ENCODE peak calls at places on chromosome 2, in nine cellular contexts. O is astrocyte of the spinal cord, Z is AG10803, U is body of pancreas, J is B cell, V is neural crest cell, T is pancreas, F is fibroblast of lung, Y is epithelial cell of esophagus. X is an unnamed sample.

GRCh38 chr2:169716229-169716886 is 17.3 kb upstream of the KLHL23 start:
- DNase-seq in Z (peak), T (peak), Y (no peak), F (peak), O (peak), U (peak), V (no peak), J (no peak), X (peak)

GRCh38 chr2:17976871-17977746 is 98.6 kb downstream of the KCNS3 start:
- DNase-seq in Z (peak), V (no peak), Y (peak), O (peak), T (no peak), J (no peak), U (peak), F (peak), X (peak)

GRCh38 chr2:196131384-196131861 is 40.0 kb downstream of the STK17B start:
- DNase-seq in U (no peak), Y (peak), J (peak), Z (peak), V (no peak), F (peak), O (peak), T (no peak), X (peak)

GRCh38 chr2:136060401-136060940 is 57.5 kb downstream of the CXCR4 start:
- DNase-seq in Y (no peak), T (no peak), U (no peak), Z (no peak), O (no peak), V (no peak), J (no peak), F (no peak), X (no peak)

GRCh38 chr2:199092419-199092818 is 365.3 kb downstream of the SATB2 start:
- DNase-seq in T (no peak), O (no peak), Z (no peak), U (no peak), V (no peak), Y (no peak), F (no peak), J (no peak), X (no peak)

GRCh38 chr2:239177325-239177724 is 223.5 kb downstream of the HDAC4 start:
- DNase-seq in Z (no peak), U (no peak), T (no peak), J (no peak), V (no peak), F (no peak), O (no peak), Y (no peak), X (no peak)

GRCh38 chr2:199742884-199743283 is 108.1 kb downstream of the FTCDNL1 start:
- DNase-seq in U (no peak), Y (no peak), F (no peak), T (no peak), O (no peak), V (no peak), Z (no peak), J (no peak), X (no peak)

GRCh38 chr2:62460175-62460574 is 45.8 kb downstream of the TMEM17 start:
- DNase-seq in T (no peak), J (no peak), U (no peak), V (no peak), O (no peak), F (no peak), Y (no peak), Z (no peak), X (no peak)

GRCh38 chr2:127255721-127256120 is 35.6 kb upstream of the CYP27C1 start:
- DNase-seq in Z (no peak), V (no peak), O (no peak), U (no peak), J (no peak), T (no peak), Y (no peak), F (no peak), X (no peak)

GRCh38 chr2:20241973-20242726 is 17.2 kb upstream of the SDC1 start:
- DNase-seq in O (no peak), Z (no peak), J (peak), Y (no peak), F (no peak), T (no peak), U (no peak), V (no peak), X (no peak)

GRCh38 chr2:123870877-123871276 is 154.2 kb upstream of the CNTNAP5 start:
- DNase-seq in Z (no peak), Y (no peak), O (no peak), V (no peak), F (no peak), T (no peak), U (no peak), J (no peak), X (no peak)

GRCh38 chr2:43998263-43998662 is 2.5 kb upstream of the LRPPRC start:
- DNase-seq in J (no peak), F (no peak), O (no peak), Y (no peak), Z (no peak), U (no peak), V (no peak), T (no peak), X (no peak)

GRCh38 chr2:219633276-219634065 is 6.0 kb downstream of the SLC4A3 start:
- DNase-seq in J (no peak), T (no peak), O (no peak), F (no peak), Z (no peak), V (no peak), U (no peak), Y (no peak), X (no peak)

GRCh38 chr2:231720971-231721640 is 12.8 kb downstream of the PTMA start:
- DNase-seq in Y (no peak), J (peak), Z (no peak), T (no peak), U (no peak), F (no peak), V (no peak), O (no peak), X (no peak)

GRCh38 chr2:234164499-234165409 is 114.3 kb downstream of the SPP2 start:
- DNase-seq in T (no peak), F (no peak), O (no peak), V (no peak), Y (no peak), U (no peak), J (peak), Z (no peak), X (no peak)

GRCh38 chr2:4579977-4580376 is 876.6 kb downstream of the DCDC2C start:
- DNase-seq in U (no peak), O (no peak), J (no peak), Y (no peak), T (no peak), F (no peak), V (no peak), Z (no peak), X (no peak)

GRCh38 chr2:63654959-63655358 is 66.2 kb downstream of the MDH1 start:
- DNase-seq in J (no peak), F (peak), U (no peak), T (no peak), O (peak), Y (peak), V (no peak), Z (peak), X (peak)

GRCh38 chr2:66667288-66667780 is 232.4 kb downstream of the MEIS1 start:
- DNase-seq in J (no peak), Z (no peak), V (no peak), Y (peak), U (no peak), F (no peak), T (no peak), O (no peak), X (no peak)

GRCh38 chr2:210199186-210199765 is 26.0 kb downstream of the ACADL start:
- DNase-seq in U (no peak), T (no peak), Z (peak), F (peak), Y (peak), V (no peak), O (peak), J (peak), X (peak)

GRCh38 chr2:174764281-174765063 is at the start of gene CHRNA1:
- DNase-seq in V (no peak), Y (no peak), Z (peak), U (no peak), J (no peak), O (peak), F (peak), T (no peak), X (no peak)

GRCh38 chr2:186862869-186863709 is 14.1 kb upstream of the ZSWIM2 start:
- DNase-seq in O (peak), F (peak), V (no peak), T (no peak), J (peak), U (no peak), Z (peak), Y (peak), X (peak)

GRCh38 chr2:7927694-7928093 is 754.2 kb upstream of the ID2 start:
- DNase-seq in Z (peak), O (no peak), V (no peak), F (peak), Y (no peak), T (no peak), J (no peak), U (no peak), X (no peak)

GRCh38 chr2:12397861-12398260 is 318.9 kb upstream of the TRIB2 start:
- DNase-seq in Z (peak), T (no peak), O (no peak), F (no peak), U (no peak), J (peak), V (peak), Y (peak), X (peak)

GRCh38 chr2:9140570-9141378 is 65.8 kb upstream of the ASAP2 start:
- DNase-seq in J (no peak), T (no peak), Y (no peak), Z (peak), V (no peak), O (no peak), U (no peak), F (no peak), X (no peak)

GRCh38 chr2:14773696-14774095 is 141.2 kb downstream of the LRATD1 start:
- DNase-seq in V (no peak), O (no peak), U (no peak), Y (no peak), F (no peak), J (no peak), T (no peak), Z (peak), X (no peak)

GRCh38 chr2:234770081-234770506 is 181.7 kb upstream of the SH3BP4 start:
- DNase-seq in J (no peak), Z (no peak), U (no peak), Y (no peak), V (no peak), O (peak), F (peak), T (no peak), X (peak)

GRCh38 chr2:208493186-208493585 is 86.6 kb downstream of the PTH2R start:
- DNase-seq in U (no peak), V (no peak), T (no peak), O (no peak), Y (no peak), F (no peak), J (peak), Z (no peak), X (no peak)

GRCh38 chr2:96962567-96963203 is 23.7 kb downstream of the FAM178B start:
- DNase-seq in O (no peak), T (no peak), Z (no peak), V (no peak), Y (no peak), F (no peak), U (no peak), J (no peak), X (no peak)

GRCh38 chr2:174694196-174694878 is 69.9 kb downstream of the CHRNA1 start:
- DNase-seq in F (no peak), O (no peak), Z (no peak), V (no peak), Y (peak), U (no peak), J (no peak), T (no peak), X (no peak)

GRCh38 chr2:227134591-227134990 is 29.4 kb downstream of the COL4A4 start:
- DNase-seq in O (no peak), V (no peak), Y (no peak), J (no peak), F (no peak), T (no peak), U (no peak), Z (no peak), X (peak)

GRCh38 chr2:170505631-170506270 is 209.4 kb upstream of the SP5 start:
- DNase-seq in F (peak), O (peak), T (peak), U (peak), Z (no peak), Y (no peak), J (no peak), V (no peak), X (no peak)

GRCh38 chr2:188701836-188702235 is 272.3 kb upstream of the COL3A1 start:
- DNase-seq in U (no peak), Z (peak), O (peak), Y (peak), F (peak), T (no peak), J (no peak), V (no peak), X (peak)

GRCh38 chr2:120712180-120712678 is 23.4 kb upstream of the GLI2 start:
- DNase-seq in V (no peak), Y (no peak), T (no peak), U (no peak), J (no peak), F (peak), O (no peak), Z (peak), X (no peak)

GRCh38 chr2:25309402-25309801 is 32.3 kb downstream of the DNMT3A start:
- DNase-seq in T (no peak), V (peak), J (peak), F (peak), O (peak), U (peak), Z (peak), Y (peak), X (peak)

GRCh38 chr2:8249191-8249590 is 432.7 kb upstream of the ID2 start:
- DNase-seq in F (no peak), O (no peak), U (no peak), J (no peak), T (no peak), Z (peak), Y (no peak), V (no peak), X (no peak)

DNA sequence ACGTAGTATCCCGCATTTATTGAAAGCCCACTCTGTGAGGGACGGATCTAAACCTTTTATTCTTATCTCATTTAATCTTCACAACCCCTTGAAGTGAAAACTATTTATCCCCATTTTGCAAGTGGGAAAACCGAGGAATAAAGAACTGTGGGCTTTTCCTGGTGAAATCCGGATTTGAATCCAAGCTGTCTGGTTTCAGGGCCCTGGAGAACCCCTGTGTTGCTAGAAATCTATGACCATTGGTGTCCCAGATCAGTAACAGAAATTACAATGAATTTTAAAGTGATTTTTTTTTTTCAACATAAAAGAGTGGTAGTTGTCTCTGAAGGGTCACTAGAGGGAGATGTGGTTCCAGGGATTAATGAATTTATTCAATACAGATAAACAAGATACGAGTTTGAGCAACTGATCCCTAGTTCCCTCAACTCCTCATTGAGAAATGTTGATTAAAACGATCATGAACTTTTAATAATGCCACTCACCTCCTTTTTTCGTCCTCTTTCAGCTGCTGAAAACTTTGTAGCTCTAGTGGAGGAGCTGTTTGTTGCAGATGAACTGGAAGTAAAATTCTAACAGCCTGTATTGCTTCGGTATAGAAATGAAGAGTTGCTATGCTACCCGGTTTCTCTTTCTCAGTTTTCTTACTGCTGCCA is 940 bp downstream of the XRCC5 start:
- DNase-seq in J (peak), Z (peak), V (no peak), F (peak), O (peak), U (no peak), T (no peak), Y (peak), X (peak)
- TF ChIP-seq CTCF in J (peak), Z (peak), V (peak), F (peak), O (peak), U (peak), T (peak), Y (peak), X (peak)

GRCh38 chr2:197615033-197615652 is 60.2 kb downstream of the RFTN2 start:
- DNase-seq in J (no peak), V (no peak), Y (peak), U (no peak), T (no peak), F (no peak), O (no peak), Z (no peak), X (no peak)
- TF ChIP-seq CTCF in J (no peak), V (no peak), Y (peak), U (no peak), T (no peak), F (no peak), O (no peak), Z (no peak), X (no peak)

DNA sequence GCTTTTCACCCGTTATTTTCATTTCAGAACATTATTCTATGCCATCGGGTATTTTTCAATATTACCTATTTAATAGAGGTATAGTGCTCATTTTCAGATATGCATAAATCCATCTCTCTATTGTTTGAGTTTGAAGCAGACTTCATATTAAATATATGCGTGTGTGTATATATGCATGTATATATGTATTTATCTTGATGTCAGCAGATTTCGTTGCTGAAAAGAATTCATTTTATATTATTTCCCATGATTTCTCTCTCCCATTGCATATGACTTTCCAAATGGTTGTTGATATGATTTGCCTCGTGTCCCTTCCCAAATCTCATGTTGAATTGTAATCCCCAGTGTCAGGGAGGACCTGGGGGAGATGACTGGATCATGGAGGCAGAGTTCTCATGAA is 28.6 kb upstream of the COPS8 start:
- DNase-seq in T (no peak), V (no peak), J (no peak), F (no peak), O (no peak), Z (no peak), Y (no peak), U (no peak), X (no peak)
- TF ChIP-seq CTCF in T (no peak), V (no peak), J (no peak), F (no peak), O (no peak), Z (no peak), Y (no peak), U (no peak), X (no peak)

DNA sequence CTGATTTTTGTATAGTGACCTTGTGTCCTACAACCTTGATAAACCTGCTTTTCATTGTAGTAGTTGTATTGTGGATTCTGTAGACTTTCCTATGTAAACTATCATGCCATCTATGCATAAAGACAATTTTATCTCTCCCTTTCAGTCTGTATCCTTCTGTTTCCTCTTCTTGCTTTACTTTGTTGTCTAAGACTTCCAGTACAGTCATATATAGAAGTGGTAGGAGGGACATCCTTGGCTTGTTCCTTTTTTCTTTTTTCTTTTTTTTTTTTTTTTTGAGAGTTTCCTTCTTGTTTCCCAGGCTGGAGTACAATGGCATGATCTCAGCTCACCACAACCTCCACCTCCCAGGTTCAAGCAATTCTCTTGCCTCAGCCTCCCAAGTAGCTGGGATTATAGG is 39.7 kb downstream of the UBE2F start:
- DNase-seq in Y (no peak), O (no peak), Z (no peak), U (no peak), J (no peak), V (no peak), F (no peak), T (no peak), X (no peak)
- TF ChIP-seq CTCF in Y (no peak), O (no peak), Z (no peak), U (no peak), J (no peak), V (no peak), F (no peak), T (no peak), X (no peak)

DNA sequence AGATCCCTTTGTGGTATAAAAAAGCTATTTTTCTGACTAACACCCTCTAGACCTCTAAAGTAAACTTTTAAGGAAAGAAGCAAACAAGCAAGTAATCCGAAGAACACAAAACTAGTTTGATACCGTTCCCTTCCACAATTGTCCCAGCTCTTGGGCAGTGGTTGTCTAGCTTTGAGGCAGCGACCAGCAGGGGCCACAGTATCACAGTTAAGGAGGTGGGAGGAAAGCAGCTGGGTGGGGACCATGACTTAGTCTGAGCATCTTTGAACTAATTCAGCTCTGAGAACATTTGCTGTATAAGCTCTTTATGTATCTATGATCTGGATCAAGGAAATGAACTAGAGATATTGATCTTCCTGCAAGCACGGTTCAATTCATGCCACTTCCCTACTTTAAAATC is 51.0 kb downstream of the SF3B1 start:
- DNase-seq in J (no peak), U (no peak), F (no peak), O (no peak), V (no peak), T (no peak), Y (no peak), Z (no peak), X (no peak)
- TF ChIP-seq CTCF in J (no peak), U (no peak), F (no peak), O (no peak), V (no peak), T (no peak), Y (no peak), Z (no peak), X (no peak)

DNA sequence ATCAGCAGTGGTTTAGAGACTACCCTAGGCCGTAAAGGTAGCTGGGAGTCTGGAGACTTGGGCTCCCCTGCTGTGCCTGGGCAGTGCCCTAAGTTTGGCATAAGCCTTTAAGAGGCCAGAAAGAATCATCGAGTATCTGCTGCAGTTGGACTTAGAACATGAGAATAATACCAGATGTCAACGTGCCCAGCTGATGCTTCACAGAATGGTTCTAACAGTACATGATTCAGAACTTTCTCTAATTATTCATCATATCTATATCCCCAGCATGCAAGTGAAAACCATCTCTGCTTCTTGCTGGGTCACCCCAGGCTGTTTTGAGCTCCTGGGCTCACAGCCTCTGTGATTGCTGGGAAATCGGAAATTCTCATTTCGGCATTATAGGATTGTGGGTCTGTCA is 118.1 kb downstream of the NCK2 start:
- DNase-seq in F (no peak), J (no peak), Y (no peak), T (no peak), V (no peak), Z (no peak), O (no peak), U (no peak), X (no peak)
- TF ChIP-seq CTCF in F (no peak), J (no peak), Y (no peak), T (no peak), V (no peak), Z (no peak), O (no peak), U (no peak), X (no peak)

X was measured in cardiac fibroblast.